ENCODE peak calls at places on chromosomes 1 and 21, in six cellular contexts. T is HCEC 1CT; S is pulmonary artery endothelial cell; V is A172; U is activated CD4-positive, CD25-positive, alpha-beta regulatory T cell treated with anti-CD3 and anti-CD28 coated beads, Interleukin-2, amount 50 U/mL, for 72 hours; P is Calu3. E is an unnamed sample.

GRCh38 chr1:1889090-1889750 is 1.7 kb downstream of the GNB1 start:
- DNase-seq in T (peak; percentile 18), S (no peak), V (no peak), U (no peak), P (no peak), E (no peak)

GRCh38 chr1:235079443-235079967 is 49.1 kb downstream of the TOMM20 start:
- DNase-seq in T (peak; percentile 55), S (no peak), V (peak; percentile 89), U (no peak), P (peak; percentile 94), E (no peak)

GRCh38 chr1:20346433-20346832 is 55.8 kb downstream of the VWA5B1 start:
- DNase-seq in T (no peak), S (no peak), V (no peak), U (no peak), P (no peak), E (no peak)

GRCh38 chr1:234114648-234115307 is 210.3 kb downstream of the SLC35F3 start:
- DNase-seq in T (peak; percentile 47), S (peak; percentile 8), V (peak; percentile 67), U (no peak), P (peak; percentile 28), E (peak; percentile 38)

GRCh38 chr1:36583980-36584805 is 101.5 kb upstream of the CSF3R start:
- DNase-seq in T (no peak), S (no peak), V (no peak), U (no peak), P (no peak), E (no peak)

GRCh38 chr1:188240772-188241406 is 1412.1 kb downstream of the PLA2G4A start:
- DNase-seq in T (no peak), S (no peak), V (no peak), U (no peak), P (no peak), E (no peak)

GRCh38 chr1:22288593-22289241 is 145.8 kb upstream of the WNT4 start:
- DNase-seq in T (no peak), S (no peak), V (no peak), U (no peak), P (no peak), E (no peak)

GRCh38 chr1:45585496-45586075 is 1.7 kb downstream of the NASP start:
- DNase-seq in T (no peak), S (no peak), V (no peak), U (no peak), P (no peak), E (no peak)

GRCh38 chr1:221458430-221459156 is 283.3 kb downstream of the DUSP10 start:
- DNase-seq in T (peak; percentile 60), S (no peak), V (no peak), U (no peak), P (no peak), E (no peak)

GRCh38 chr1:246735735-246736134 is 11.5 kb downstream of the SCCPDH start:
- DNase-seq in T (no peak), S (no peak), V (no peak), U (no peak), P (no peak), E (no peak)

GRCh38 chr21:34020934-34021553 is 52.3 kb upstream of the MRPS6 start:
- DNase-seq in T (no peak), S (no peak), V (no peak), U (no peak), P (no peak), E (no peak)

GRCh38 chr1:177771688-177772087 is 198.2 kb downstream of the SEC16B start:
- DNase-seq in T (no peak), S (no peak), V (no peak), U (no peak), P (no peak), E (no peak)

E was measured in frontal cortex.